ENCODE peak calls at places on chromosome 4, in four cellular contexts. U is HepG2, E is SK-N-SH, O is K562. G is an unnamed sample.

GRCh38 chr4:134544303-134544761 is 342.7 kb upstream of the PABPC4L start:
- DNase-seq in U (no peak), O (no peak), E (no peak), G (peak; percentile 23)

GRCh38 chr4:72063726-72064125 is 31.9 kb downstream of the NPFFR2 start:
- DNase-seq in U (no peak), E (no peak), O (no peak), G (no peak)

GRCh38 chr4:83582289-83582756 is 46.4 kb downstream of the GPAT3 start:
- DNase-seq in O (no peak), U (no peak), E (no peak), G (no peak)

GRCh38 chr4:81499840-81500239 is 28.1 kb upstream of the RASGEF1B start:
- DNase-seq in U (no peak), O (no peak), E (no peak), G (no peak)

GRCh38 chr4:176123710-176124407 is 58.2 kb downstream of the WDR17 start:
- DNase-seq in E (peak; percentile 22), U (peak; percentile 24), O (peak; percentile 4), G (peak; percentile 26)

GRCh38 chr4:1500231-1500965 is 94.2 kb upstream of the NKX1-1 start:
- DNase-seq in O (no peak), E (peak; percentile 4), U (no peak), G (no peak)

GRCh38 chr4:174531486-174531885 is 9.2 kb upstream of the HPGD start:
- DNase-seq in O (no peak), U (no peak), E (no peak), G (no peak)

GRCh38 chr4:177116161-177116560 is 193.5 kb upstream of the NEIL3 start:
- DNase-seq in O (no peak), E (no peak), U (no peak), G (no peak)

GRCh38 chr4:8847764-8848163 is 23.9 kb downstream of the HMX1 start:
- DNase-seq in U (no peak), O (no peak), E (peak; percentile 47), G (peak; percentile 12)

GRCh38 chr4:51844157-51845054 is 1.5 kb downstream of the DCUN1D4 start:
- DNase-seq in U (peak; percentile 86), E (peak; percentile 82), O (peak; percentile 77), G (peak; percentile 83)

GRCh38 chr4:99414401-99414800 is 20.7 kb downstream of the ADH7 start:
- DNase-seq in E (no peak), U (no peak), O (no peak), G (no peak)

GRCh38 chr4:107862658-107863057 is 37.9 kb downstream of the SGMS2 start:
- DNase-seq in U (peak; percentile 5), O (no peak), E (no peak), G (peak; percentile 82)

GRCh38 chr4:148261861-148262260 is 180.4 kb downstream of the NR3C2 start:
- DNase-seq in E (no peak), U (no peak), O (no peak), G (no peak)

DNA sequence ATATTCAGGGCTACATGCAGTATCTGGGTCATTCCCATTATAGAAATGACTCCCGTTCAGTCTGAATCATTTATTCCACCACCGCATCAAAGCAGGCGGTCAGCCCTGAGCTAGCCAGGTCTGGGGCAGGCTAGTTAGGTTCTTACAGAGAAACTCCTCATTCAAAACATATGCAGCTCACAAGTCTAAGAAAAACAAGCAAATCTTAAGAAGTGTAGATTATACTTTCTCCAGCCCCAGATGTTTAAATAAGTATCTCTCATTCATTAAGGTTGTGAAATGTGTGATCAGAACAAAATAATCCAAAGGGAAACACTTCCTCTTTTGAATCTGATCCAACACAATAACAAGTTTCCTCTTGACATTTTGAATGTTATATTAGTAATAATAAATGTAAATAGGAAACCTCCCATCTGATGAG is 441.9 kb downstream of the INPP4B start:
- DNase-seq in E (no peak), O (no peak), U (no peak), G (peak; percentile 82)
- H3K9ac ChIP-seq in E (no peak overlapping the region), O (no peak overlapping the region), U (no peak overlapping the region), G (peak overlapping the region; percentile 71)

GRCh38 chr4:89788243-89789072 is 48.5 kb downstream of the SNCA start:
- DNase-seq in E (no peak), U (no peak), O (no peak), G (no peak)
- TF ChIP-seq JUND in E (no peak), U (no peak), O (no peak), G (no peak)

GRCh38 chr4:184805462-184806245 is 20.1 kb downstream of the ACSL1 start:
- DNase-seq in O (no peak), E (peak; percentile 71), U (no peak), G (no peak)
- H3K27ac ChIP-seq in O (no peak overlapping the region), E (peak overlapping the region; percentile 68), U (no peak overlapping the region), G (no peak overlapping the region)

GRCh38 chr4:105840426-105841174 is 54.7 kb upstream of the NPNT start:
- DNase-seq in U (no peak), O (no peak), E (no peak), G (no peak)
- H3K9ac ChIP-seq in U (no peak overlapping the region), O (no peak overlapping the region), E (no peak overlapping the region), G (no peak overlapping the region)